ENCODE peak calls at places on chromosomes 16 and 17, in five cellular contexts. G, J, B, I and L are unnamed samples.

GRCh38 chr16:17160285-17160854 is 310.4 kb downstream of the XYLT1 start:
- DNase-seq in G (no peak), J (no peak), B (no peak), I (no peak), L (no peak)

GRCh38 chr16:1505912-1506311 is 12.8 kb downstream of the TELO2 start:
- DNase-seq in I (no peak), B (no peak), J (no peak), G (no peak), L (no peak)

GRCh38 chr17:50265690-50266306 is 8.5 kb upstream of the TMEM92 start:
- DNase-seq in J (peak), G (no peak), I (no peak), B (no peak), L (peak)

GRCh38 chr16:2879854-2880508 is 3.0 kb upstream of the FLYWCH2 start:
- DNase-seq in I (no peak), G (no peak), B (no peak), J (peak), L (no peak)

GRCh38 chr16:71296584-71297133 is 7.5 kb upstream of the CMTR2 start:
- DNase-seq in G (no peak), I (no peak), B (no peak), J (no peak), L (no peak)

GRCh38 chr16:86805210-86805609 is 226.9 kb downstream of the FOXL1 start:
- DNase-seq in J (no peak), I (no peak), B (no peak), G (no peak), L (no peak)

GRCh38 chr17:69997332-69997731 is 77.7 kb upstream of the KCNJ16 start:
- DNase-seq in B (no peak), J (no peak), G (no peak), I (no peak), L (no peak)

GRCh38 chr17:35002876-35003551 is 22.7 kb downstream of the LIG3 start:
- DNase-seq in I (no peak), G (no peak), J (no peak), B (no peak), L (no peak)

GRCh38 chr16:76749780-76750375 is 441.1 kb upstream of the MON1B start:
- DNase-seq in G (no peak), I (no peak), B (no peak), J (no peak), L (no peak)

GRCh38 chr17:31357831-31358400 is 33.6 kb upstream of the RAB11FIP4 start:
- DNase-seq in B (no peak), I (no peak), J (no peak), G (no peak), L (no peak)

GRCh38 chr17:44536090-44536960 is 21.0 kb upstream of the FZD2 start:
- DNase-seq in I (no peak), G (no peak), B (no peak), J (peak), L (no peak)

GRCh38 chr16:56610017-56610608 is 1.7 kb downstream of the MT2A start:
- DNase-seq in J (peak), G (no peak), I (peak), B (no peak), L (no peak)

GRCh38 chr17:43920500-43921095 is 13.3 kb upstream of the MPP2 start:
- DNase-seq in G (no peak), J (no peak), B (no peak), I (no peak), L (no peak)

GRCh38 chr16:57946181-57946801 is 24.6 kb downstream of the CNGB1 start:
- DNase-seq in J (no peak), B (no peak), I (no peak), G (no peak), L (no peak)

DNA sequence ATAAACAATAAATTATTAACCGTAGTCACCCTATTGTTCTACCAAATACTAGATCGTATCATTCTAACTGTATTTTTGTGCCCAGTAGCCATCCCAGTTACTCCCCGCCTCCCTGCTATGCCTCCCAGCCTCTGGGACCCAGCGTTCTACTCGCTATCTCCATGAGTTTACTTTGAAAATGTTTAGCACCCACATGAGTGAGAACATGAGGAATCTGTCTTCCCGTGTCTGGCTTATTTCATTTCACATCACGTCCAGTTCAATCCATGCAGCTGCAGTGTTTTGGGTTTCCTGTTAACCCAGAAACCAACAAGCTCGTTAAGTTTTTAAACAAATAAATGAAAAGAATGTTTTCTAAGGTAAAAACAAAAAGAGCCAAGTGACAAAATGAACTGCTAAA is 82.1 kb downstream of the VPS53 start:
- DNase-seq in B (no peak), I (no peak), G (no peak), J (no peak), L (no peak)
- TF ChIP-seq POLR2AphosphoS5 in B (no peak), I (peak), G (no peak), J (no peak), L (no peak)

GRCh38 chr16:83911290-83911689 is 12.4 kb downstream of the MLYCD start:
- DNase-seq in G (no peak), I (no peak), J (no peak), B (no peak), L (no peak)

GRCh38 chr16:83907111-83907510 is 8.2 kb downstream of the MLYCD start:
- DNase-seq in G (no peak), J (no peak), B (no peak), I (no peak), L (no peak)

GRCh38 chr16:83906690-83907089 is 7.8 kb downstream of the MLYCD start:
- DNase-seq in B (no peak), J (no peak), G (no peak), I (no peak), L (no peak)

GRCh38 chr16:83907926-83908325 is 9.0 kb downstream of the MLYCD start:
- DNase-seq in J (no peak), B (no peak), I (no peak), G (no peak), L (no peak)

GRCh38 chr16:83908798-83909197 is 9.9 kb downstream of the MLYCD start:
- DNase-seq in J (no peak), G (no peak), I (no peak), B (no peak), L (no peak)
- TF ChIP-seq POLR2AphosphoS5 in J (no peak), G (no peak), I (no peak), B (no peak), L (no peak)

DNA sequence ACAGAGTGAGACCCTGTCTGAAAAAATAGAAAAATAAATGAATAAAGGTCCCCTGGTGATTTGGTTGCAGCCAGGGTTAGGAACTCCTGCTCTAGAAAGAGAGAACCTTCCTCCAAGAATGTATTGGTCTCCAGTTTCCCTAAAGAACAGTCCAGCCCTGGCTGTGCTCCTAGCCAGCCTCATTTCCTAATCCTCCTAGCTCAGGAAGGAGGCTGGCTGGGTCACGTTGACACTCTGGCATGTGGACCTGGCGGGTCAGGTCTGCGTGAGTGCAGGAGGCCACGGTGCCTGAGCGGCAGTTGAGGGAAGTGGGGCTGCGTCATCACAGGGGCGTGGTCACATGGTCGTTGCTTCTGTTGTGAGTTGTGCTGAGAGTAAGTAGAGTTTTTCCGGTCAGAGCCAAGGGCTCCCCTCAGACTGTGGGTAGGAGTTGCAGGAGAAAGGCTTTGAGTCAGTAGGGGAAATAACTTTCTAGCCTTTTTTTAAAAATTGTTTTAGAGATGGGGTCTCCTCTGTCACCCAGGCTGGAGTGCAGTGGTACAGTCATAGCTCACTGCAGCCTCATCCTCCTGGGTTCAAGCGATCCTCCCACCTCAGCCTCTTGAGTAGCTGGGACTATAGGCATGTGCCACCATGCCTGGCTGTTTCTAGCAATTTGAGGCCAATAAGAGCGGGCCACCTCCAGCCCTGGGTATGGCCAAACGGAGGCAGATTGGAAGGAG is 194.0 kb upstream of the CIBAR2 start:
- DNase-seq in I (peak), J (peak), B (peak), G (no peak), L (peak)
- TF ChIP-seq POLR2AphosphoS5 in I (peak), J (peak), B (peak), G (no peak), L (no peak)

DNA sequence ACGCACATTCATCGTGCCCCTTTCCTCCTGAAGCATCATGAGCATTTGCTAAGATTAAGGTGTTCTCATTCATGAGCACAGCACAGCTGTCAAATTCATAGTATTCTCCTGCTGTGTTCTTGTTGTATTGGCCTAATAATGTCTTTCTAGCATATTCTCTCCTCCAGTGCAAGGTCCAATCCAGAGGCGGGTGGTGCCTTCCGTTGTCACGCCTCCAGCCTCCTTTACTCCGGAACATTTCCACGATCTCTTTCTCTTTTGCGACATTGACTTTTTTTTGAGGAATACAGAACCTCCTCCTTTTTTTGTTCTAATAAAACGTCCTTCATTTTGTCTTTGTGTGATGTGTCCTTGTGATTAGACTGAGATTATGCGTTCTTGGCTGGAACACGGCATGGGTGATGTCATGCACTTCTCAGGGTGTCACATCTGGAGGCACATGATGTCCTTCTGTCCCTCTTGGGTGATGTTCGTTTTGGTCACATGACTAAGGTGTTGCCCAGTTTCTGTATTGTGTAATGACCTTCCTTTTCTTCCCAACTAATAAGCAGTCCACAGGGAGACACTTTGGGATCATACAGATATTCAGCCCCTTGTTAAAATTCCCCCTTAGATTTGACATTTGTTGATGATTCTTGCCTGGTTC is 66.3 kb downstream of the CLEC16A start:
- DNase-seq in G (no peak), I (no peak), B (peak), J (no peak), L (no peak)
- TF ChIP-seq POLR2AphosphoS5 in G (no peak), I (peak), B (no peak), J (no peak), L (no peak)

GRCh38 chr17:77496831-77497577 is 356.2 kb downstream of the SEC14L1 start:
- DNase-seq in G (no peak), I (no peak), B (no peak), J (peak), L (no peak)
- TF ChIP-seq POLR2AphosphoS5 in G (no peak), I (no peak), B (no peak), J (no peak), L (no peak)

GRCh38 chr16:89484923-89485679 is 5.3 kb downstream of the ANKRD11 start:
- DNase-seq in J (no peak), B (no peak), I (peak), G (no peak), L (no peak)
- TF ChIP-seq POLR2AphosphoS5 in J (peak), B (no peak), I (no peak), G (no peak), L (no peak)

GRCh38 chr16:8853611-8854010 is 15.2 kb downstream of the CARHSP1 start:
- DNase-seq in I (no peak), B (no peak), J (peak), G (no peak), L (no peak)

GRCh38 chr16:8855972-8856371 is 12.8 kb downstream of the CARHSP1 start:
- DNase-seq in I (no peak), J (peak), B (no peak), G (no peak), L (no peak)

GRCh38 chr16:8855051-8855786 is 13.6 kb downstream of the CARHSP1 start:
- DNase-seq in B (no peak), G (no peak), I (peak), J (peak), L (no peak)

GRCh38 chr16:8853150-8853549 is 15.7 kb downstream of the CARHSP1 start:
- DNase-seq in J (peak), G (no peak), I (no peak), B (no peak), L (no peak)

DNA sequence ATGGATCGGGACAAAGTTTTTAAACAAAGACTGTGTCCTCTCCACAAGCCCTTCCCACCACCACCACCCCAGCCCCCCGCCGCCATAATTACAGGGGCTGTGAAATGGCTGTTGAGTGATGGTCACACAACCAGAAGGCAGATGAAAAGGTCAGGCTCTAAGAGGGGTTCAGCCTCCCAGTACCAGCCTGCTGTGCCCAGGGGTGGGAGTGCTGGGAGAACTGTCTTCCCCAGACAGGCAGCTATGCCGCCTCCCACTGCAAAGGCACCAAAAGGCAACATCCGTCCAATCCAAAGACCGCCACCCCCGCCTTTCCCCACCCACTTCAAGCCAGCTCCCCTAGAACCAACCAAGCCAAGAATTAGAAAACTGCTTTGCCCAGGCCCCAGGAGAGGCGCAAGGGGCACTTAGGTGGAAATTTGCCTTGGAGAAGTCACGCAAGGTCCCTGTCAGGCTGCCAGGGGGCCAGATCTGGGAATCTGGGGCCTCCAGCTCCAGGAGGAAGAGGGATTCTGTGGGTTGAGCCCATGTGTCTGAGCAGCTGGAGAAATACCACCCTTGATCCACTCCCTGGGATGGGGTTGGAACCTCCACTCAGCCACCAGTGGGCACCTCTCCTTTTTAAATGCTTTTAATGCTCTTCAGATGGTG is 14.4 kb downstream of the CARHSP1 start:
- DNase-seq in J (peak), I (peak), B (no peak), G (no peak), L (no peak)
- TF ChIP-seq POLR2AphosphoS5 in J (no peak), I (no peak), B (no peak), G (no peak), L (no peak)

DNA sequence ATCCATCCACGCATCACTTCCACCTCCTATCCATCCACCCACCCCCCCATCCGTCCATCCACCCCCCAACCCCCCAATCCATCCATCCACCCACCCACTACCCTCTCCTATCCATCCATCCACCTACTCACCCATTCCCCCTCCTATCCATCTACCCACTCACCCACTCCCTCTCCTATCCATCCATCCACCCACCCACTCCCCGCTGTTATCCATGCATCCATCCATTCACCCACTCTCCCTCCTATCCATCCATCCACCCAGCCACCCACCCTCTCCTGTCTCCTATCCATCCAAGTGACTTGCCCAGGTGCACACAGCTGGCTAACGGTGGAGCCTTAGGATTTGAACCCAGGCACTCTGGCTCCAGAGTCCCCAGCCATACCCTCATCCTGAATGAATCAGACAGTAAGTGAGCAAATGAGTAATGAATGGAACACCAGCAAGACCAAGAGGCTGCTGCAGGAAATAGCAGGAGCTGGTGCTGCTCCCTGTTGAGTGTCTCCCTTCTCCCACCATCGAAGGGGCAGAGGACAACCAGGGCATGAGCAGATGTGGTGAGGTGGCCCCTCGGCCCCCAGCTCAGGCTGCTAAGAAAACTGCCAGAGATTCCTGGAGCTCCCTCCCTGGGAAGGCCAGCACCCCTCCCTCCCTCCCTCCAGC is 62.5 kb downstream of the LITAF start:
- DNase-seq in B (no peak), J (no peak), G (no peak), I (no peak), L (no peak)
- TF ChIP-seq POLR2AphosphoS5 in B (no peak), J (no peak), G (no peak), I (no peak), L (no peak)

GRCh38 chr17:1467898-1468492 is 12.0 kb upstream of the CRK start:
- DNase-seq in B (no peak), J (no peak), G (no peak), I (no peak), L (no peak)
- TF ChIP-seq POLR2AphosphoS5 in B (no peak), J (peak), G (no peak), I (peak), L (no peak)